ENCODE peak calls at places on chromosomes 6 and 20, in four cellular contexts. N is uterus, Q is fibroblast of lung, R is aorta. O is an unnamed sample. For H3K4me1, the result is how much of the 10 kb centered on the place peaks cover.

GRCh38 chr6:113600556-113601339 is 256.4 kb upstream of the MARCKS start:
- DNase-seq in R (no peak), Q (no peak), N (no peak), O (no peak)

GRCh38 chr6:107103082-107103481 is 12.2 kb downstream of the BEND3 start:
- DNase-seq in N (no peak), Q (no peak), R (no peak), O (peak)

GRCh38 chr6:15791401-15792137 is 128.7 kb upstream of the DTNBP1 start:
- DNase-seq in Q (no peak), R (no peak), N (no peak), O (no peak)

GRCh38 chr6:92460133-92460532 is 959.2 kb downstream of the EPHA7 start:
- DNase-seq in N (no peak), R (no peak), Q (peak), O (no peak)

GRCh38 chr20:40532103-40532502 is 156.9 kb downstream of the MAFB start:
- DNase-seq in R (no peak), Q (peak), N (no peak), O (no peak)

GRCh38 chr6:56314683-56315523 is 67.5 kb upstream of the COL21A1 start:
- DNase-seq in R (no peak), Q (peak), N (peak), O (no peak)

GRCh38 chr6:38391206-38391908 is 248.4 kb downstream of the BTBD9 start:
- DNase-seq in N (no peak), Q (no peak), R (no peak), O (no peak)

GRCh38 chr20:37343212-37343993 is 2.5 kb upstream of the SRC start:
- DNase-seq in N (no peak), Q (no peak), R (peak), O (peak)

GRCh38 chr20:58751956-58752355 is 59.4 kb downstream of the NPEPL1 start:
- DNase-seq in N (no peak), Q (no peak), R (no peak), O (no peak)

GRCh38 chr6:148805767-148806166 is 58.9 kb downstream of the UST start:
- DNase-seq in Q (no peak), R (no peak), N (no peak), O (no peak)

DNA sequence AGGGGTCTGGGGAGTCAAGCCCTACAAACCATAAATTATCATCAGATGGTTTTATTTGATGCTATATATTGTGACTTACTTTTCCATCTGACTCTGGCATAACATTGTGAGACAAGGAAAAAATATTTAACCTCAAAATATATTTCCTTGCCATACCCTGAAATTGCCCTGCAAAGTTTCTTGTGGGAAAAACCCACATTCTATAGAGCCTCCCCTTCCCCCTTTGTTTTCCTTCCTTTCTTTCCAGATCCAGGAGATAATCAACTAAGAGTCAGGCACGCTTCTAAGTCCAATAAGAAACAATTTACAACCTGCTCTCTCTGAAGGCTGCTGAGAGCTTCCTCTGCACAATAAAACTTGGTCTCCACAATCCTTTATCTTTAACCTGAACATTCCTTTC is 17.5 kb upstream of the HINT3 start:
- DNase-seq in Q (no peak), R (no peak), N (no peak), O (no peak)
- H3K27ac ChIP-seq in Q (no peak), R (no peak), N (no peak), O (no peak)

GRCh38 chr6:137870744-137871247 is 3.7 kb downstream of the TNFAIP3 start:
- DNase-seq in N (no peak), R (no peak), Q (no peak), O (no peak)

GRCh38 chr6:137869781-137870180 is 2.7 kb downstream of the TNFAIP3 start:
- DNase-seq in N (no peak), Q (no peak), R (no peak), O (no peak)

GRCh38 chr6:137871299-137871698 is 4.2 kb downstream of the TNFAIP3 start:
- DNase-seq in N (no peak), R (no peak), Q (no peak), O (no peak)

GRCh38 chr6:137868721-137869631 is 1.9 kb downstream of the TNFAIP3 start:
- DNase-seq in Q (no peak), R (no peak), N (no peak), O (no peak)

DNA sequence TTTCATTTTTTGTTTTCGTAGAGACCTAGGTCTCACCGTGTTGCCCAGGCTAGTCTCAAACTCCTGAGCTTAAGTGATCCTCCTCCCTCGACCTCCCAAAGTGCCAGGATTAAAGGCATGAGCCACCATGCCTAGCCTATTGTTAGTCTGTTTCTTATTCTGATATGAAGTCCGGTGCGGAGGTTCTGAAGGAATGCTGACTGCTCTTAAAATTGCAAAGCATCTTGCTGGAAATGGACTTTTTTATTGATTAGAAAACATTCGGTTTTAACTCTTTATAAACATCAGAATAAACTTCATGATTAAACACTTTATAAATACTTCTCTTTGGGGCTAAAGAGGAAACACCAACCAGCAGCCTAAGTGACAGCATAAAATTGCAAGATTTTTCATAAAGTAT is 3.2 kb downstream of the TNFAIP3 start:
- DNase-seq in R (no peak), N (no peak), Q (no peak), O (no peak)
- H3K4me1 ChIP-seq in R (under half), N (under half), Q (under half), O (under half)

GRCh38 chr20:46872315-46873211 is 22.1 kb upstream of the EYA2 start:
- DNase-seq in R (no peak), N (no peak), Q (peak), O (no peak)
- H3K27ac ChIP-seq in R (no peak), N (no peak), Q (no peak), O (no peak)

GRCh38 chr20:38805502-38805957 is at the start of gene PPP1R16B:
- DNase-seq in Q (no peak), R (peak), N (no peak), O (no peak)

GRCh38 chr20:38804243-38804642 is 1.3 kb upstream of the PPP1R16B start:
- DNase-seq in R (no peak), N (no peak), Q (no peak), O (no peak)

GRCh38 chr20:38806855-38807655 is 1.6 kb downstream of the PPP1R16B start:
- DNase-seq in Q (no peak), N (no peak), R (no peak), O (no peak)

GRCh38 chr20:38804682-38805501 is 605 bp upstream of the PPP1R16B start:
- DNase-seq in N (no peak), Q (no peak), R (no peak), O (no peak)

GRCh38 chr20:38805958-38806854 is 709 bp downstream of the PPP1R16B start:
- DNase-seq in N (no peak), Q (no peak), R (peak), O (no peak)
- H3K4me1 ChIP-seq in N (under half), Q (under half), R (under half), O (under half)

GRCh38 chr20:49579874-49580817 is 12.2 kb upstream of the PTGIS start:
- DNase-seq in N (peak), Q (peak), R (no peak), O (peak)
- H3K27ac ChIP-seq in N (peak), Q (peak), R (peak), O (peak)

DNA sequence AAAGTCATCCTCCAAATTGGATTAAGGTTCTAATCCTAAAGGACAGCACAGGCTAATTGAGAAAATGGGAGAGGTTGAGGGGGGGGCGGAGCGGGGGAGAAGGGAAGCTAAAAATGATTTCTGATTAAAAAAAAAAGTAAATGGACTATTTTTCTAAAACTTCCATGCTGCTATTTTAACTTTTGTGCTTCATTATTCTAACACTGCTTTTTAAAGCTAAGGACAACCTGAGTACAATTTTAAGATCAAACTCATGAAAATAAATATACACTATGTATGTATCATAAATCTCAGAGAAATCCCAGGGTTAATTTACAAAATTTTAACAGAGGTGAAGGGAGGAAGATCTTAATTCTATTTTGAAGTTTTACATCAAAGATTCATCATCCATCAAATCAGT is 4.4 kb downstream of the MAN1A1 start:
- DNase-seq in N (no peak), Q (no peak), R (no peak), O (no peak)
- H3K4me1 ChIP-seq in N (under half), Q (under half), R (under half), O (under half)